ENCODE peak calls at places on chromosomes 11 and 22, in six cellular contexts. D is neuronal stem cell, B is IMR-90, W is trophoblast cell, J is H1, L is mesenchymal stem cell. R is an unnamed sample.

GRCh38 chr11:90434858-90435257 is 212.0 kb upstream of the CHORDC1 start:
- DNase-seq in D (peak), J (no peak), B (no peak), W (peak), L (no peak), R (no peak)

GRCh38 chr11:68036717-68037239 is 2.0 kb upstream of the TCIRG1 start:
- DNase-seq in W (peak), D (no peak), J (no peak), B (no peak), L (no peak), R (no peak)

GRCh38 chr11:15884792-15885540 is 471.4 kb downstream of the SOX6 start:
- DNase-seq in B (no peak), L (peak), D (no peak), J (no peak), W (no peak), R (no peak)

GRCh38 chr11:7577883-7578242 is 64.1 kb downstream of the PPFIBP2 start:
- DNase-seq in B (peak), L (peak), W (peak), D (no peak), J (no peak), R (peak)

GRCh38 chr22:20590477-20591294 is 83.3 kb downstream of the MED15 start:
- DNase-seq in D (no peak), W (no peak), B (no peak), J (no peak), L (no peak), R (no peak)

GRCh38 chr22:31083377-31083768 is 2.3 kb downstream of the SMTN start:
- DNase-seq in B (no peak), D (no peak), W (peak), L (no peak), J (no peak), R (no peak)

GRCh38 chr11:43735931-43736330 is 55.4 kb downstream of the HSD17B12 start:
- DNase-seq in J (no peak), L (no peak), B (peak), D (no peak), W (no peak), R (no peak)

GRCh38 chr22:20244744-20245576 is 23.2 kb downstream of the RTN4R start:
- DNase-seq in J (no peak), L (no peak), D (no peak), W (no peak), B (no peak), R (no peak)

GRCh38 chr22:38623357-38623756 is 32.8 kb downstream of the FAM227A start:
- DNase-seq in L (no peak), W (no peak), J (no peak), B (no peak), D (no peak), R (no peak)

GRCh38 chr22:50536231-50536630 is 6.4 kb upstream of the TYMP start:
- DNase-seq in B (no peak), L (no peak), J (no peak), W (no peak), D (no peak), R (no peak)

GRCh38 chr11:32580967-32581366 is 2.7 kb upstream of the EIF3M start:
- DNase-seq in B (peak), W (no peak), J (no peak), D (no peak), L (peak), R (no peak)

GRCh38 chr11:35276396-35276795 is 137.4 kb downstream of the CD44 start:
- DNase-seq in W (no peak), L (no peak), D (no peak), B (peak), J (no peak), R (no peak)

GRCh38 chr11:22432331-22433065 is 94.3 kb downstream of the SLC17A6 start:
- DNase-seq in L (no peak), W (no peak), J (no peak), D (peak), B (peak), R (peak)
- H3K27ac ChIP-seq in L (no peak), W (no peak), J (no peak), D (no peak), B (no peak), R (no peak)

DNA sequence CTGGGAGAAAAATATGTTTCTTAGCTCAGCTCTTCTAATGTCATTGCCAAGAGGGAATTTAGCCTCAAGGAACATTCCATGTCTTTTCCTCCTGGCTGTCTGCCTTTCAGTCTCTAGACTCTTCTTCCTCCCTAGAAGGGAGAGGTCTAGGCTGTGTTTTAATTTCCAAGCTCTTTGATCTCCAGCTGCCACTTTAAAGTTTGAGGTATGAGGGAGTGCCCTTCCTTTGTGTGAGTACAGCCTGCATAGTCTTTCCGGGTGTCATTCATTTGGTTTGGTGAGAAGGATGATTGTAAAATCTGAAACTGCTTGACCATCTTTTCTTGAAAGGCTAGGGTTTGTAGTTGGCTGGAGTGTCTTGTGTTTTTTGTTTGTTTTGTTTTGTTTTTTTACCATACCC is 11.6 kb upstream of the HTATIP2 start:
- DNase-seq in B (no peak), W (peak), D (no peak), L (no peak), J (no peak), R (no peak)
- H3K14ac ChIP-seq in B (no peak), W (no peak), D (no peak), L (no peak), J (no peak), R (no peak)

GRCh38 chr11:122309262-122309925 is 193.4 kb upstream of the BLID start:
- DNase-seq in J (no peak), W (no peak), B (no peak), D (no peak), L (no peak), R (no peak)
- H2BK5ac ChIP-seq in J (no peak), W (no peak), B (no peak), D (no peak), L (no peak), R (no peak)

GRCh38 chr22:35205141-35205775 is 52.0 kb upstream of the HMGXB4 start:
- DNase-seq in L (no peak), D (peak), W (no peak), B (no peak), J (no peak), R (no peak)
- H3K27ac ChIP-seq in L (no peak), D (peak), W (no peak), B (no peak), J (no peak), R (no peak)